ENCODE peak calls at places on chromosomes 16 and 17, in eight cellular contexts. T is osteoblast, Y is GM23248, O is GM23338, S is OCI-LY7, A is fibroblast of lung, L is mammary epithelial cell, H is mesendoderm. U is an unnamed sample. For H3K79me2, the result is how much of the 10 kb centered on the place peaks cover.

GRCh38 chr16:30747331-30747730 is 894 bp upstream of the PHKG2 start:
- DNase-seq in Y (peak), L (peak), O (no peak), A (no peak), S (no peak), H (no peak), T (peak), U (no peak)

GRCh38 chr17:83109793-83110645 is 30.6 kb downstream of the METRNL start:
- DNase-seq in A (peak), T (peak), L (peak), S (no peak), O (no peak), Y (peak), H (peak), U (no peak)

GRCh38 chr17:76371656-76372628 is 12.5 kb upstream of the SPHK1 start:
- DNase-seq in Y (peak), H (no peak), S (no peak), O (no peak), L (peak), A (peak), T (peak), U (peak)

GRCh38 chr16:56346131-56346890 is 79.0 kb downstream of the AMFR start:
- DNase-seq in O (no peak), A (no peak), L (no peak), H (no peak), T (peak), Y (no peak), S (no peak), U (no peak)

GRCh38 chr16:56866955-56867830 is 2.2 kb downstream of the SLC12A3 start:
- DNase-seq in H (peak), L (peak), Y (peak), S (peak), O (peak), A (peak), T (peak), U (peak)

GRCh38 chr16:19379838-19380237 is 37.8 kb upstream of the TMC5 start:
- DNase-seq in S (no peak), T (no peak), Y (no peak), L (no peak), H (no peak), O (no peak), A (no peak), U (no peak)

GRCh38 chr17:78933025-78933958 is 8.1 kb upstream of the TIMP2 start:
- DNase-seq in Y (peak), S (peak), L (peak), H (peak), O (no peak), T (peak), A (peak), U (no peak)

GRCh38 chr17:65254166-65254565 is 117.0 kb downstream of the RGS9 start:
- DNase-seq in H (no peak), L (no peak), S (no peak), T (no peak), Y (peak), A (peak), O (peak), U (peak)

GRCh38 chr17:64778367-64779290 is 116.5 kb upstream of the SMURF2 start:
- DNase-seq in H (peak), O (peak), Y (peak), T (peak), L (no peak), A (no peak), S (peak), U (no peak)

GRCh38 chr17:27216836-27217235 is 77.1 kb upstream of the WSB1 start:
- DNase-seq in L (no peak), A (no peak), S (peak), O (no peak), H (no peak), Y (no peak), T (no peak), U (peak)

GRCh38 chr17:13222931-13223330 is 205.1 kb upstream of the ELAC2 start:
- DNase-seq in T (no peak), S (no peak), L (no peak), A (no peak), H (no peak), O (no peak), Y (no peak), U (no peak)

GRCh38 chr16:58121132-58121531 is 8.0 kb downstream of the CFAP20 start:
- DNase-seq in L (peak), O (no peak), T (peak), Y (peak), H (no peak), A (no peak), S (no peak), U (peak)

GRCh38 chr17:57755479-57756070 is 10.5 kb upstream of the CCDC182 start:
- DNase-seq in H (peak), S (no peak), T (no peak), A (no peak), O (peak), Y (no peak), L (no peak), U (no peak)

GRCh38 chr16:8847623-8848022 is 21.2 kb downstream of the CARHSP1 start:
- DNase-seq in Y (no peak), S (no peak), A (no peak), O (no peak), T (peak), H (no peak), L (no peak), U (no peak)

GRCh38 chr16:89010210-89010925 is 33.4 kb upstream of the CBFA2T3 start:
- DNase-seq in A (no peak), H (no peak), O (no peak), T (peak), L (no peak), S (no peak), Y (no peak), U (no peak)

GRCh38 chr16:89009343-89010209 is 32.6 kb upstream of the CBFA2T3 start:
- DNase-seq in S (peak), H (peak), A (no peak), Y (peak), T (peak), L (no peak), O (peak), U (peak)

GRCh38 chr16:89005201-89006035 is 28.4 kb upstream of the CBFA2T3 start:
- DNase-seq in S (no peak), H (no peak), T (peak), Y (no peak), L (no peak), A (no peak), O (no peak), U (no peak)

GRCh38 chr16:89006036-89006752 is 29.2 kb upstream of the CBFA2T3 start:
- DNase-seq in L (no peak), S (no peak), T (peak), H (no peak), O (no peak), Y (no peak), A (no peak), U (no peak)

DNA sequence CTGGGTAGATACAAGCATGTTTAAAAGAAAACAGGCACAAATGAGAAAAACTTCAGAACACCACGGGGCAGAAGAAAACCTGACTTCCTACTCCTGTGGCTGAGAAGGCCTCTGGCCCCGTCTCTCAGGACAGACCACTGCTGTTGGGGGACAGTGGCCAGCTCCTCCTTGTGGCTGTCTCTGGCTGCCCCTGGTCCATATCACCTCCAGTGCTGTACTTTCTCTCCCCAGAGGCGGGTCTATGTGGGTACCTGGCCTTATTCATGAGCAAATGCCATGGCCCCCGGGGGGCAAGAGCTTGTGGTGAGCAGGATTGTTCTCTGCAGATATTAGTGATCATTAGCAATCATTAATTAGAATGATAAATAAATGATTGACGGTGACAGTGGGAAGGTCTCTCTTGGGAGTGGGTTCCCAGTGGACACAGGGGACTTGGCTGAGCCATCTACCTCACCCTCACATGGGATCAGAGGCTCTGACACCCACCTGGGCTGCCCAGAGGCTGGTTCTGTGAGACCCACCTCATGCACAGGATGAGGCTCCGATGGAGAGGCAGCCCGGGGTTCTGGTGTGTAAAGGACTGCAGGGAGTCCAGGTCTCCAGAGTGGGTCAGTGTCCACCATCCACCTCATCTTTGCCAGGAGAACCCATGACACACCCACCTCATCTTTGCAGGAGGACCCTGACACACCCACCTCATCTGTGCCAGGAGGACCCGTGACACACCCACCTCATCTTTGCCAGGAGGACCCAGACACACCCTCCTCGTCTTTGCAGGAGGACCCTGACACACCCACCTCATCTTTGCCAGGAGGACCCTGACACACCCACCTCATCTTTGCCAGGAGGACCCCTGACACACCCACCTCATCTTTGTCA is 30.6 kb upstream of the CBFA2T3 start:
- DNase-seq in A (no peak), S (no peak), Y (no peak), O (no peak), T (peak), L (no peak), H (no peak), U (no peak)
- H3K27ac ChIP-seq in A (no peak), S (no peak), Y (no peak), O (no peak), T (no peak), L (no peak), H (no peak), U (no peak)

GRCh38 chr16:77298638-77299360 is 99.6 kb downstream of the SYCE1L start:
- DNase-seq in O (no peak), L (peak), S (no peak), Y (peak), H (peak), A (peak), T (no peak), U (no peak)
- H3K4me2 ChIP-seq in O (no peak), L (peak), S (peak), Y (peak), H (no peak), A (peak), T (peak), U (peak)

GRCh38 chr16:81514041-81514559 is 69.5 kb downstream of the CMIP start:
- DNase-seq in O (no peak), L (no peak), H (no peak), S (peak), T (peak), A (no peak), Y (no peak), U (no peak)

GRCh38 chr16:81516478-81517149 is 72.0 kb downstream of the CMIP start:
- DNase-seq in O (no peak), S (no peak), H (no peak), A (no peak), L (no peak), Y (no peak), T (peak), U (no peak)

GRCh38 chr16:81514568-81515258 is 70.1 kb downstream of the CMIP start:
- DNase-seq in T (no peak), Y (no peak), A (no peak), O (no peak), S (no peak), L (no peak), H (no peak), U (no peak)

GRCh38 chr16:81515721-81516120 is 71.1 kb downstream of the CMIP start:
- DNase-seq in O (no peak), A (no peak), S (no peak), L (no peak), T (no peak), H (no peak), Y (no peak), U (no peak)

DNA sequence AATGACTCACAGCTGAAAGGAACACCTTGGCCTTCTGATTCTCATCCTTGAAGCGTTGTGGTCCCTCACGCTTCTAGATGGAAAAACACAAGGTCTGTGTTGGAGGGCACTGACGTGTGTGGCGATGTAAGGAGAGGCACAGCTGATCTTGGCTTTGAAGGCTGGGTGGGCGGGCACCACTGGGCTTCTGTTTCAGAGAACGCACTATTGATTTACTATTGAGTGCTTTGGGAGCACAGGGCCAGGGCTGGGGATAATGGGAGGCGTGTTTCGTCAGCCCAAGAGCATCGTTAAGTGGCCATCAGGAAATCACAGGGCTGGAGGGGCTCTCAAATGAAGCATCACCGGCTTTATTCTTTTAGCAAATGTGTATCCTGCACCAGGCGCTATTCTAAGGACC is 70.7 kb downstream of the CMIP start:
- DNase-seq in O (no peak), T (peak), L (no peak), S (no peak), H (no peak), Y (no peak), A (no peak), U (no peak)
- H3K79me2 ChIP-seq in O (half or more), T (under half), L (half or more), S (under half), H (under half), Y (half or more), A (under half), U (under half)

GRCh38 chr16:50706250-50706649 is 12.8 kb downstream of the NOD2 start:
- DNase-seq in T (no peak), H (no peak), S (no peak), L (no peak), O (no peak), A (no peak), Y (no peak), U (no peak)
- H3K27ac ChIP-seq in T (no peak), H (no peak), S (no peak), L (no peak), O (no peak), A (no peak), Y (no peak), U (no peak)

DNA sequence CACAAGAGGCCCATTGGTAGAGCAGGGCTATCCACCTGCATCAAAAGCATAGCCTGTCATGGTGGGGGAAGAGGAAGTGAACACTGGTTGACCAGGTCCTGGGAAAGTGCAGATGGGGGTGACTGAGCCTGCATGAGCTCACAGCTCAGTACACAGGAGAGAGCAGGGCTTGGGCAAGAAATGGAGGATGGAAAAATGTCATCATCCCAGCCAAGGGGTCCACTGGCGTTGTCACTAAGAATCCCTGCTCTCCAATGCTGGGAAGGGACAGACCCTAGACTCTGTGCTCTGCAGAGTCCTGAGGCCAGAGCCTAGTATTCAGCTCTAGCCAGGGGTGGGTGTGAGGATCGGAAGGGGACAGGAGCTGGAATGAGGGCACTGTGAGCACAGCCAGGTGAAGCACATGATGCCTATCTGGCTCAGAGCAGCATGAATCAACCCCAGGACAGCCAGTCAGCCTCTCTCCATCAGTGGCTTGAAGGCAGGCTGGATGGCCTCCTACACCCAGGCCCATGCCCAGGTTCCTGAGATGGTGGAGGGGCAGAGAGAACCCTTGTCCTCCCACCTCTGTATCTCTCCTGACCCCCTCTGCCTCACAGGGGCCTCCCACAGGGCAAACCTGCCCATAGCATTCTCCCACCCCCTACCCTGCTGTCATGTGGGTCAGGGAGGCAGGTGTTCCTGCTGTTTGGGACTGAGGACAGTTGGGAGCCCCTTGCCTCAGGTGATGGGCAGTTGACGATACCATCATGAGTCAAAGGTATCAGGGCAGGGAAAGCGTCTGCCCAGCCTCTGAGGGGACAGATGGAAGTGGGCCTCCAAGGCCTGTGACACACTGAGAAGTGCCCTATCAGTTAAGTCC is 13.8 kb upstream of the CTCF start:
- DNase-seq in T (peak), Y (peak), H (no peak), A (no peak), S (peak), L (no peak), O (no peak), U (peak)
- H3K4me2 ChIP-seq in T (no peak), Y (no peak), H (no peak), A (no peak), S (peak), L (no peak), O (no peak), U (peak)

GRCh38 chr16:81578015-81578554 is 133.5 kb downstream of the CMIP start:
- DNase-seq in A (no peak), Y (no peak), S (no peak), H (no peak), O (no peak), T (no peak), L (no peak), U (no peak)

GRCh38 chr16:81576696-81577095 is 132.1 kb downstream of the CMIP start:
- DNase-seq in T (no peak), A (no peak), S (no peak), H (no peak), L (no peak), Y (no peak), O (no peak), U (no peak)

GRCh38 chr16:81575307-81575706 is 130.7 kb downstream of the CMIP start:
- DNase-seq in S (no peak), Y (no peak), O (no peak), H (no peak), A (no peak), L (no peak), T (peak), U (no peak)

GRCh38 chr16:81574168-81574567 is 129.6 kb downstream of the CMIP start:
- DNase-seq in T (no peak), S (no peak), L (no peak), O (no peak), H (no peak), A (no peak), Y (no peak), U (no peak)

DNA sequence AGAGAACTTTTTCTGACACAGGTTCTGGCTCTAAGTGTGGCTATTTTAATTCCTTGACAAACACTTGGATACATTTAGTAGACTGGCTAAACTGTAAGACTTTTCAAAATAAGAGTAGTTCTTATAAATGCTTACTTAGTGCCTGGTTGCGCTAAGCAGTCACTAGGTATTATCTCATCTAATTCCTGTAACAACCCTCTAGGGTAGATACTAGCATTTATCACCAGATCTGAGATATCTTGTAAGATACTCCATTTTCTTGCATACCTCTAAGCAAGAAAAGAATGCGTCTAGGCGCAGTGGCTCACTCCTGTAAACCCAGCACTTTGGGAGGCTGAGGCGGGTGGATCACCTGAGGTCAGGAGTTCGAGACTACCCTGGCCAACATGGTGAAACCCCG is 131.2 kb downstream of the CMIP start:
- DNase-seq in H (no peak), S (no peak), T (no peak), Y (no peak), L (no peak), A (no peak), O (no peak), U (no peak)
- H3K79me2 ChIP-seq in H (under half), S (under half), T (under half), Y (half or more), L (half or more), A (under half), O (half or more), U (under half)

DNA sequence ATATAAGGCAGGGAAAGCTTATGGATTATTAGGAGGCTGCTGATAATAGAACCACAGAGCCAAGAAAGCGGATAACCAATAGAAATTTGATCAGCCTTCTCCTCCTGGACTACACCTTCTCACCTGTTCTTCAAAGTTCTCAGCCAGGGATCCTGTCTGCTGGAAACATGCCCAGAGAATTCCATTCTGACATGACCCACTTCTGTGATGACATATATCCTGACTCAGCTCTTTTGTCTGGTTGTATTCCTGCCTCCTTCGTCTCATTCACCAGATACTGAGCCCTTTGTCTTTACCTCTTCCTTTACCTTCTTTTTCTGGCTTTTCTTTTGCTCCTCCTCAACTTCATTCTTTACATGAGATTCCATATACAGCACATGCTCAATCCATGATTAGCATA is 576.1 kb downstream of the CDH11 start:
- DNase-seq in Y (no peak), O (no peak), A (no peak), T (no peak), L (peak), S (no peak), H (no peak), U (no peak)
- H3K27ac ChIP-seq in Y (no peak), O (no peak), A (no peak), T (no peak), L (no peak), S (no peak), H (no peak), U (no peak)

GRCh38 chr17:66354981-66355380 is 52.6 kb downstream of the PRKCA start:
- DNase-seq in L (no peak), T (no peak), A (peak), O (no peak), Y (peak), H (no peak), S (no peak), U (no peak)
- H3K4me2 ChIP-seq in L (no peak), T (peak), A (peak), O (no peak), Y (peak), H (no peak), S (no peak), U (no peak)